ENCODE peak calls at places on chromosomes 5 and 9, in eight cellular contexts. One of them, this sample, is unnamed. For H3K36me3 and H3K9me3, the result is how much of the 10 kb centered on the place peaks cover.

GRCh38 chr9:108478431-108478837 is 377.4 kb downstream of the ACTL7B start:
- DNase-seq in HCT116: no peak
- DNase-seq in heart left ventricle: no peak
- DNase-seq in right lobe of liver: no peak
- DNase-seq in PC-9: peak
- DNase-seq in ovary: no peak
- DNase-seq in adrenal gland: peak
- DNase-seq in transverse colon: peak
- DNase-seq in this sample: peak

GRCh38 chr9:14992516-14992915 is 82.3 kb upstream of the FREM1 start:
- DNase-seq in PC-9: no peak
- DNase-seq in ovary: no peak
- DNase-seq in HCT116: no peak
- DNase-seq in heart left ventricle: no peak
- DNase-seq in transverse colon: no peak
- DNase-seq in adrenal gland: no peak
- DNase-seq in right lobe of liver: no peak
- DNase-seq in this sample: no peak

GRCh38 chr5:2740051-2740848 is 11.2 kb downstream of the IRX2 start:
- DNase-seq in heart left ventricle: no peak
- DNase-seq in ovary: no peak
- DNase-seq in transverse colon: no peak
- DNase-seq in right lobe of liver: no peak
- DNase-seq in PC-9: no peak
- DNase-seq in HCT116: no peak
- DNase-seq in adrenal gland: no peak
- DNase-seq in this sample: no peak

GRCh38 chr9:36158917-36159316 is 10.3 kb upstream of the CCIN start:
- DNase-seq in heart left ventricle: no peak
- DNase-seq in adrenal gland: no peak
- DNase-seq in HCT116: no peak
- DNase-seq in transverse colon: no peak
- DNase-seq in right lobe of liver: no peak
- DNase-seq in PC-9: no peak
- DNase-seq in ovary: no peak
- DNase-seq in this sample: no peak

GRCh38 chr5:94793816-94794198 is 175.3 kb downstream of the SLF1 start:
- DNase-seq in heart left ventricle: no peak
- DNase-seq in transverse colon: no peak
- DNase-seq in PC-9: no peak
- DNase-seq in right lobe of liver: no peak
- DNase-seq in HCT116: no peak
- DNase-seq in ovary: no peak
- DNase-seq in adrenal gland: no peak
- DNase-seq in this sample: no peak

GRCh38 chr5:105554613-105555169 is 1992.1 kb upstream of the NUDT12 start:
- DNase-seq in right lobe of liver: no peak
- DNase-seq in heart left ventricle: no peak
- DNase-seq in adrenal gland: no peak
- DNase-seq in PC-9: no peak
- DNase-seq in ovary: no peak
- DNase-seq in transverse colon: no peak
- DNase-seq in HCT116: no peak
- DNase-seq in this sample: no peak

GRCh38 chr9:98888794-98889495 is 54.8 kb upstream of the COL15A1 start:
- DNase-seq in HCT116: no peak
- DNase-seq in adrenal gland: no peak
- DNase-seq in right lobe of liver: no peak
- DNase-seq in heart left ventricle: no peak
- DNase-seq in transverse colon: no peak
- DNase-seq in PC-9: no peak
- DNase-seq in ovary: no peak
- DNase-seq in this sample: no peak

GRCh38 chr5:34682926-34683623 is 26.9 kb downstream of the RAI14 start:
- DNase-seq in right lobe of liver: no peak
- DNase-seq in adrenal gland: peak
- DNase-seq in ovary: no peak
- DNase-seq in PC-9: peak
- DNase-seq in transverse colon: peak
- DNase-seq in HCT116: peak
- DNase-seq in heart left ventricle: no peak
- DNase-seq in this sample: no peak

GRCh38 chr5:76718381-76718832 is 2.5 kb downstream of the F2R start:
- DNase-seq in transverse colon: no peak
- DNase-seq in PC-9: no peak
- DNase-seq in right lobe of liver: no peak
- DNase-seq in ovary: no peak
- DNase-seq in HCT116: no peak
- DNase-seq in heart left ventricle: no peak
- DNase-seq in adrenal gland: peak
- DNase-seq in this sample: no peak

GRCh38 chr5:134183481-134183880 is 6.7 kb upstream of the SKP1 start:
- DNase-seq in HCT116: no peak
- DNase-seq in transverse colon: no peak
- DNase-seq in PC-9: no peak
- DNase-seq in right lobe of liver: no peak
- DNase-seq in ovary: no peak
- DNase-seq in heart left ventricle: no peak
- DNase-seq in adrenal gland: no peak
- DNase-seq in this sample: no peak

GRCh38 chr5:32506809-32507208 is 62.3 kb upstream of the ZFR start:
- DNase-seq in HCT116: no peak
- DNase-seq in adrenal gland: no peak
- DNase-seq in transverse colon: no peak
- DNase-seq in heart left ventricle: no peak
- DNase-seq in ovary: no peak
- DNase-seq in PC-9: no peak
- DNase-seq in right lobe of liver: no peak
- DNase-seq in this sample: peak

GRCh38 chr9:132351404-132352050 is 3.3 kb downstream of the SETX start:
- DNase-seq in ovary: no peak
- DNase-seq in transverse colon: no peak
- DNase-seq in PC-9: no peak
- DNase-seq in adrenal gland: no peak
- DNase-seq in right lobe of liver: no peak
- DNase-seq in HCT116: no peak
- DNase-seq in heart left ventricle: no peak
- DNase-seq in this sample: no peak

GRCh38 chr9:91746904-91747303 is 203.1 kb downstream of the ROR2 start:
- DNase-seq in heart left ventricle: no peak
- DNase-seq in right lobe of liver: no peak
- DNase-seq in transverse colon: no peak
- DNase-seq in PC-9: no peak
- DNase-seq in adrenal gland: no peak
- DNase-seq in ovary: no peak
- DNase-seq in HCT116: no peak
- DNase-seq in this sample: no peak

GRCh38 chr9:101601904-101602765 is 7.4 kb upstream of the PPP3R2 start:
- DNase-seq in PC-9: no peak
- DNase-seq in right lobe of liver: no peak
- DNase-seq in ovary: no peak
- DNase-seq in adrenal gland: peak
- DNase-seq in heart left ventricle: no peak
- DNase-seq in transverse colon: no peak
- DNase-seq in HCT116: peak
- DNase-seq in this sample: no peak

GRCh38 chr9:108269421-108269820 is 586.4 kb downstream of the ACTL7B start:
- DNase-seq in ovary: no peak
- DNase-seq in transverse colon: no peak
- DNase-seq in right lobe of liver: no peak
- DNase-seq in adrenal gland: no peak
- DNase-seq in PC-9: no peak
- DNase-seq in heart left ventricle: no peak
- DNase-seq in HCT116: no peak
- DNase-seq in this sample: no peak

GRCh38 chr9:105243015-105243686 is 1.3 kb upstream of the SLC44A1 start:
- DNase-seq in adrenal gland: no peak
- DNase-seq in PC-9: no peak
- DNase-seq in transverse colon: no peak
- DNase-seq in HCT116: no peak
- DNase-seq in right lobe of liver: no peak
- DNase-seq in heart left ventricle: no peak
- DNase-seq in ovary: no peak
- DNase-seq in this sample: no peak

DNA sequence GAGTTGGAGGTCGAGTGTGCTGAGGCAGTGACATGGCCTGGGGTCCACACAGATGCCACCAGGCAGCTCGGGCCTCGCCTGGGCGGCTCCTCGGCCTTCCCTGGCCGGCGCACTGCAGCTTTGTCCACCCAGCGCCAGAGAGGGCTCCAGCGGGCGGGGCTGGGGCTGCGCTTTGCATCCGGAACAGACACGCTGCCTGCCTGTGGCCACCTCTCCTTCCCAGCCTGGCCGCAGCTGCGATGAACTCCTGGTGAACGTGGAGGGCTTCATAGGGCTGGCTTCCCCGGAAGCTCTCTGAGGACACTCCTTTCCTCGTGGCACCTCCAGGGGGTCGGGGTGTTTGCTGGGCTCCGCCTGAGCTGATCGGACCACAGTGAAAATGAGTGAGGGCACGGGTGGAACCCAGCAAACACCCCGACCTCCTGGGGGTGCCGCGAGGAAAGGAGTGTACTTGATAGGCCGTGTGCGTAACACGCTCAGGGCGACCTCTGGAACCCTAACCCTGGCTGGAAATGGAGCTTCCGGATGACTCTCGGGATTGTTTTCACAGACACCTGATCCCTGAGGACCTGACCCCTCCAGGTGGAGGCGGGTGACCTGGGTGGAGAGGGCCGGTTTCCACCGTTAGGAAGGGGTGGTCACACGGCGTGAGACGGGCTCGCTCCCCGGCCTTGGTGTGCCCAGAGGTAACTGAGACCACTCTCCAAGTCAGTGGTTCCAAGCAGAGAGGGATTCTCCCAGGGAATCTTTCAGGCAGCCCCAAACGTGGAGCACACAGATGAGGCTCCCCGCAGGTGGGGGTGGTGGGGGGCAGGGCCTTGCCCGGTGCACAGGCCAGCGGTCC is 31.8 kb upstream of the RXRA start:
- DNase-seq in PC-9: no peak
- DNase-seq in right lobe of liver: no peak
- DNase-seq in HCT116: no peak
- DNase-seq in transverse colon: peak
- DNase-seq in ovary: peak
- DNase-seq in adrenal gland: peak
- DNase-seq in heart left ventricle: peak
- DNase-seq in this sample: peak
- H3K36me3 ChIP-seq in PC-9: under half
- H3K36me3 ChIP-seq in right lobe of liver: under half
- H3K36me3 ChIP-seq in HCT116: under half
- H3K36me3 ChIP-seq in transverse colon: under half
- H3K36me3 ChIP-seq in ovary: under half
- H3K36me3 ChIP-seq in adrenal gland: under half
- H3K36me3 ChIP-seq in heart left ventricle: under half
- H3K36me3 ChIP-seq in this sample: under half

GRCh38 chr9:96617439-96618185 is 2.0 kb downstream of the CDC14B start:
- DNase-seq in PC-9: no peak
- DNase-seq in ovary: no peak
- DNase-seq in HCT116: no peak
- DNase-seq in heart left ventricle: no peak
- DNase-seq in transverse colon: no peak
- DNase-seq in adrenal gland: no peak
- DNase-seq in right lobe of liver: no peak
- DNase-seq in this sample: no peak
- H3K4me3 ChIP-seq in PC-9: peak
- H3K4me3 ChIP-seq in ovary: no peak
- H3K4me3 ChIP-seq in HCT116: peak
- H3K4me3 ChIP-seq in heart left ventricle: no peak
- H3K4me3 ChIP-seq in transverse colon: no peak
- H3K4me3 ChIP-seq in adrenal gland: no peak
- H3K4me3 ChIP-seq in right lobe of liver: peak
- H3K4me3 ChIP-seq in this sample: no peak

GRCh38 chr9:70475211-70475610 is 60.8 kb upstream of the KLF9 start:
- DNase-seq in heart left ventricle: no peak
- DNase-seq in transverse colon: no peak
- DNase-seq in ovary: no peak
- DNase-seq in PC-9: no peak
- DNase-seq in HCT116: no peak
- DNase-seq in right lobe of liver: no peak
- DNase-seq in adrenal gland: no peak
- DNase-seq in this sample: peak

GRCh38 chr9:70477146-70477745 is 62.8 kb upstream of the KLF9 start:
- DNase-seq in HCT116: no peak
- DNase-seq in heart left ventricle: no peak
- DNase-seq in transverse colon: no peak
- DNase-seq in ovary: no peak
- DNase-seq in right lobe of liver: no peak
- DNase-seq in adrenal gland: no peak
- DNase-seq in PC-9: no peak
- DNase-seq in this sample: no peak

GRCh38 chr9:70472268-70473249 is 58.1 kb upstream of the KLF9 start:
- DNase-seq in PC-9: no peak
- DNase-seq in right lobe of liver: no peak
- DNase-seq in HCT116: no peak
- DNase-seq in ovary: no peak
- DNase-seq in adrenal gland: no peak
- DNase-seq in transverse colon: no peak
- DNase-seq in heart left ventricle: no peak
- DNase-seq in this sample: no peak

GRCh38 chr9:70477907-70478480 is 63.5 kb upstream of the KLF9 start:
- DNase-seq in ovary: no peak
- DNase-seq in right lobe of liver: no peak
- DNase-seq in adrenal gland: no peak
- DNase-seq in heart left ventricle: no peak
- DNase-seq in HCT116: no peak
- DNase-seq in PC-9: no peak
- DNase-seq in transverse colon: no peak
- DNase-seq in this sample: no peak

GRCh38 chr9:70474413-70474812 is 60.0 kb upstream of the KLF9 start:
- DNase-seq in PC-9: no peak
- DNase-seq in ovary: no peak
- DNase-seq in transverse colon: no peak
- DNase-seq in HCT116: no peak
- DNase-seq in adrenal gland: no peak
- DNase-seq in right lobe of liver: no peak
- DNase-seq in heart left ventricle: no peak
- DNase-seq in this sample: no peak
- H3K9me3 ChIP-seq in PC-9: under half
- H3K9me3 ChIP-seq in ovary: under half
- H3K9me3 ChIP-seq in transverse colon: under half
- H3K9me3 ChIP-seq in HCT116: under half
- H3K9me3 ChIP-seq in adrenal gland: under half
- H3K9me3 ChIP-seq in right lobe of liver: under half
- H3K9me3 ChIP-seq in heart left ventricle: under half
- H3K9me3 ChIP-seq in this sample: under half

GRCh38 chr5:143133721-143134120 is 269.8 kb downstream of the NR3C1 start:
- DNase-seq in transverse colon: no peak
- DNase-seq in PC-9: no peak
- DNase-seq in adrenal gland: no peak
- DNase-seq in HCT116: no peak
- DNase-seq in heart left ventricle: no peak
- DNase-seq in ovary: no peak
- DNase-seq in right lobe of liver: no peak
- DNase-seq in this sample: no peak
- H3K36me3 ChIP-seq in transverse colon: under half
- H3K36me3 ChIP-seq in PC-9: under half
- H3K36me3 ChIP-seq in adrenal gland: under half
- H3K36me3 ChIP-seq in HCT116: under half
- H3K36me3 ChIP-seq in heart left ventricle: under half
- H3K36me3 ChIP-seq in ovary: under half
- H3K36me3 ChIP-seq in right lobe of liver: under half
- H3K36me3 ChIP-seq in this sample: under half

This sample was measured in uterus.